ENCODE peak calls at places on chromosomes 13 and 19, in seven cellular contexts. V is omental fat pad, Y is fibroblast of mammary gland, E is fibroblast of the aortic adventitia, C is A549, A is heart left ventricle, K is uterus. M is an unnamed sample.
A peak's percentile ranks its signal among the peaks of the same experiment; 100 is the strongest.

GRCh38 chr13:30375436-30375835 is 46.9 kb upstream of the UBE2L5 start:
- DNase-seq in A (no peak), V (no peak), C (no peak), K (no peak), E (no peak), Y (no peak), M (no peak)

GRCh38 chr13:85541476-85541875 is 257.7 kb downstream of the SLITRK6 start:
- DNase-seq in Y (no peak), A (no peak), E (no peak), V (no peak), K (no peak), C (no peak), M (no peak)

GRCh38 chr19:57816652-57817051 is 1.9 kb upstream of the ZNF552 start:
- DNase-seq in C (no peak), A (no peak), Y (no peak), E (no peak), V (no peak), K (no peak), M (no peak)

GRCh38 chr13:113275387-113275786 is 21.7 kb upstream of the LAMP1 start:
- DNase-seq in K (peak; percentile 25), E (peak; percentile 70), C (peak; percentile 19), V (no peak), Y (peak; percentile 77), A (no peak), M (peak; percentile 57)

GRCh38 chr13:20118268-20119140 is 42.3 kb downstream of the GJA3 start:
- DNase-seq in E (peak; percentile 39), A (peak; percentile 82), Y (peak; percentile 43), K (peak; percentile 36), V (no peak), C (peak; percentile 21), M (peak; percentile 43)

GRCh38 chr13:41311607-41312500 is 787 bp downstream of the NAA16 start:
- DNase-seq in Y (peak; percentile 52), C (no peak), E (peak; percentile 54), V (peak; percentile 57), A (peak; percentile 75), K (peak; percentile 35), M (peak; percentile 50)

GRCh38 chr13:32036131-32036695 is 4.6 kb downstream of the FRY start:
- DNase-seq in V (no peak), A (no peak), E (no peak), K (no peak), C (no peak), Y (no peak), M (no peak)

GRCh38 chr13:112007191-112007590 is 59.8 kb upstream of the SOX1 start:
- DNase-seq in C (no peak), E (no peak), A (no peak), V (no peak), K (no peak), Y (no peak), M (no peak)

GRCh38 chr19:13042443-13043130 is 47.3 kb downstream of the NFIX start:
- DNase-seq in A (no peak), V (no peak), C (no peak), E (peak; percentile 82), K (no peak), Y (peak; percentile 64), M (no peak)

GRCh38 chr19:5947435-5947834 is 30.5 kb downstream of the RANBP3 start:
- DNase-seq in C (no peak), Y (peak; percentile 93), A (peak; percentile 77), K (peak; percentile 81), V (no peak), E (no peak), M (no peak)

GRCh38 chr19:18915639-18916038 is 3.5 kb downstream of the COPE start:
- DNase-seq in A (no peak), E (peak; percentile 38), V (no peak), Y (peak; percentile 54), K (no peak), C (no peak), M (peak; percentile 73)

GRCh38 chr19:42498387-42498786 is 29.9 kb downstream of the CEACAM1 start:
- DNase-seq in K (no peak), A (no peak), C (no peak), E (no peak), V (no peak), Y (no peak), M (no peak)

GRCh38 chr19:18194554-18195238 is 1.7 kb downstream of the MPV17L2 start:
- DNase-seq in A (no peak), K (peak; percentile 74), Y (peak; percentile 57), E (peak; percentile 82), C (no peak), V (no peak), M (no peak)

GRCh38 chr19:35500611-35501010 is 10.3 kb upstream of the KRTDAP start:
- DNase-seq in E (no peak), A (no peak), C (no peak), Y (no peak), K (no peak), V (no peak), M (no peak)

GRCh38 chr19:10432736-10433130 is 12.4 kb downstream of the PDE4A start:
- DNase-seq in Y (no peak), K (no peak), E (no peak), V (no peak), A (no peak), C (no peak), M (no peak)

GRCh38 chr19:10431943-10432735 is 11.8 kb downstream of the PDE4A start:
- DNase-seq in Y (no peak), A (peak; percentile 89), K (peak; percentile 61), C (no peak), V (no peak), E (peak; percentile 27), M (peak; percentile 63)

GRCh38 chr19:10433131-10433536 is 12.8 kb downstream of the PDE4A start:
- DNase-seq in A (no peak), Y (no peak), E (no peak), K (no peak), V (no peak), C (no peak), M (no peak)

GRCh38 chr19:10430505-10431253 is 10.3 kb downstream of the PDE4A start:
- DNase-seq in C (no peak), A (peak; percentile 86), Y (no peak), V (no peak), E (peak; percentile 43), K (peak; percentile 51), M (no peak)

DNA sequence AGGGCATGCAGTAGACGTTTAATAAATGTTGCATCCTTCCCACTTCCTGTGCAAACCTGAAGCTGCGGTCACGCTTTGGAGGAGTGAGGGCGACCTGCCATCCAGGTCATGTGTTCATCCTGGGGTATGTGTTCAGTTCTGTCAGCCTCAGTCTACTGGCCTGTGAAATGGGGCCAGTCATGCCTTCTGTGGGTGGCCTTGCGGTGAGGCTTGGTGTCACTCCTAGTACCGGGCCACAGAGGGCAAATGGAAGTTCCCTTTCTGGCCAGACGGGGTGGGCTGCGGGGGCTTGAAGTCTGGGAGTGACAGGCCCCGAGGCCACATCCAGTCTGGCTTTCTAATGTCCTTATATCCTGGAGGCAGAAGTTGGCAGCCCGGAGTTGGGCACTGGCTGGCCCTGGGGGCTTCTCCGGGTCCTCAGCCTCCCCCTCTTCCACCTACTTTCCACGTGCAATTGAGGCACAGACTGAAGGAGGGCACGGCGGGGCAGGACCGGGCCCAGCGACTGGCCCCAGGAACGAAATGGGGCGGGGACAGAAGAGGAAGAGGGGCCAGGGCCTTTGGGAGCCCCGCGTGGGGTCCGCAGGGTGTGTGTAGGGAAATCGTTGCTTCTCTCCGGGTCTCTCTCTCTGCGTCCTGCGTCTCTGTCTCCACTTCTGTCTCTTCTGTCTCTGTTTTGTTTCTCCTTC is 11.1 kb downstream of the PDE4A start:
- DNase-seq in E (peak; percentile 22), V (no peak), A (no peak), K (peak; percentile 31), Y (peak; percentile 37), C (no peak), M (no peak)
- TF ChIP-seq CTCF in E (no peak), V (no peak), A (no peak), K (no peak), Y (no peak), C (no peak), M (no peak)

GRCh38 chr19:54172764-54173699 is at the start of gene TMC4:
- DNase-seq in K (no peak), C (no peak), V (no peak), A (no peak), E (peak; percentile 42), Y (peak; percentile 35), M (no peak)
- TF ChIP-seq CTCF in K (no peak), C (no peak), V (no peak), A (no peak), E (no peak), Y (no peak), M (no peak)

GRCh38 chr19:45901432-45901903 is 945 bp downstream of the MYPOP start:
- DNase-seq in E (peak; percentile 51), K (peak; percentile 56), A (no peak), Y (peak; percentile 44), C (no peak), V (peak; percentile 38), M (peak; percentile 43)

GRCh38 chr19:45905016-45905415 is 2.6 kb upstream of the MYPOP start:
- DNase-seq in A (no peak), Y (no peak), V (no peak), K (no peak), C (no peak), E (no peak), M (no peak)

GRCh38 chr19:45901912-45902650 is at the start of gene MYPOP:
- DNase-seq in V (no peak), C (no peak), A (no peak), Y (no peak), K (peak; percentile 23), E (no peak), M (no peak)

GRCh38 chr19:45900661-45901431 is 1.6 kb downstream of the MYPOP start:
- DNase-seq in C (no peak), Y (no peak), V (no peak), K (no peak), A (no peak), E (no peak), M (no peak)

GRCh38 chr19:45902651-45903625 is 525 bp upstream of the MYPOP start:
- DNase-seq in A (peak; percentile 100), E (peak; percentile 97), K (peak; percentile 100), C (peak; percentile 100), V (peak; percentile 86), Y (peak; percentile 95), M (peak; percentile 99)
- TF ChIP-seq CTCF in A (no peak), E (no peak), K (no peak), C (no peak), V (no peak), Y (no peak), M (no peak)

DNA sequence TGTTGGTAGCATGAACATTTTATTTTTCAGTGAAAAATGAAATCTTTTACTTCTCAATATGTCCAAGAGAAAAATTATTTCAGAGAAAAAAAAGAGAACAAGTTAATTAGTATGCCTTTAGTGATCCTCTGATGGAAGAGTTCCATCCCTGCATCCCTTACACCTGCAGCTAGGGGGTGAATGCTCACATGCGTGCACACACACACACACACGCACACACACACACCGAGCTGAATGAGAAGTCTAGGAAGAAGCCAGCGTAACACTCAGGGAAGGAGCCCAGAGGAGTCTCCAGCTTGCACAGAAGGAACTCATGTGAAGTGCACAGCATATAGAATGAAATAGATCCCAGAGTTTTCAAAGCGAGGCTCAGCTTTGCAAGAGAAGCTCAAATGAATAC is 510.5 kb downstream of the IRS2 start:
- DNase-seq in C (no peak), V (no peak), K (no peak), A (no peak), E (no peak), Y (peak; percentile 31), M (peak; percentile 49)
- TF ChIP-seq CTCF in C (no peak), V (no peak), K (no peak), A (no peak), E (no peak), Y (no peak), M (no peak)